ENCODE peak calls at places on chromosomes 1 and 21, in four cellular contexts. C, H, L and X are unnamed samples. For H3K4me1, the result is how much of the 10 kb centered on the place peaks cover.

GRCh38 chr1:202692959-202693555 is 17.2 kb downstream of the SYT2 start:
- DNase-seq in C (peak), H (peak), L (peak), X (peak)

GRCh38 chr1:193348126-193349045 is 162.0 kb upstream of the B3GALT2 start:
- DNase-seq in C (no peak), H (no peak), L (no peak), X (no peak)

GRCh38 chr1:44294588-44295007 is 60.5 kb downstream of the ERI3 start:
- DNase-seq in C (no peak), H (no peak), L (no peak), X (no peak)

GRCh38 chr1:156853761-156854160 is 5.2 kb downstream of the INSRR start:
- DNase-seq in C (no peak), H (no peak), L (no peak), X (no peak)

GRCh38 chr1:36160949-36161485 is 5.1 kb downstream of the MAP7D1 start:
- DNase-seq in C (no peak), H (peak), L (peak), X (no peak)

GRCh38 chr1:1842360-1843146 is 48.3 kb downstream of the GNB1 start:
- DNase-seq in C (no peak), H (no peak), L (no peak), X (no peak)

GRCh38 chr1:1510912-1511532 is 940 bp upstream of the ATAD3A start:
- DNase-seq in C (no peak), H (peak), L (no peak), X (no peak)

GRCh38 chr1:230145505-230145899 is 78.5 kb downstream of the GALNT2 start:
- DNase-seq in C (no peak), H (no peak), L (no peak), X (no peak)

GRCh38 chr1:230012093-230012393 is 55.0 kb upstream of the GALNT2 start:
- DNase-seq in C (no peak), H (no peak), L (no peak), X (no peak)

GRCh38 chr1:241499910-241500309 is 19.6 kb downstream of the FH start:
- DNase-seq in C (no peak), H (peak), L (no peak), X (no peak)

GRCh38 chr1:62337785-62338631 is 18.8 kb upstream of the KANK4 start:
- DNase-seq in C (no peak), H (no peak), L (no peak), X (no peak)

GRCh38 chr1:33005117-33005811 is 31.4 kb downstream of the AK2 start:
- DNase-seq in C (no peak), H (no peak), L (peak), X (peak)

GRCh38 chr1:35726814-35727433 is 8.2 kb upstream of the C1orf216 start:
- DNase-seq in C (no peak), H (peak), L (no peak), X (peak)

GRCh38 chr1:56798053-56798471 is 21.1 kb downstream of the FYB2 start:
- DNase-seq in C (no peak), H (no peak), L (no peak), X (peak)

GRCh38 chr1:18109058-18109755 is 1.6 kb downstream of the IGSF21 start:
- DNase-seq in C (no peak), H (no peak), L (no peak), X (no peak)

GRCh38 chr21:45302082-45303061 is 14.7 kb upstream of the POFUT2 start:
- DNase-seq in C (no peak), H (no peak), L (peak), X (no peak)

GRCh38 chr1:18723206-18723605 is 92.6 kb downstream of the PAX7 start:
- DNase-seq in C (no peak), H (no peak), L (no peak), X (no peak)

GRCh38 chr1:197783510-197783948 is 8.2 kb upstream of the DENND1B start:
- DNase-seq in C (no peak), H (peak), L (no peak), X (peak)

GRCh38 chr1:235943581-235944114 is 76.9 kb upstream of the LYST start:
- DNase-seq in C (no peak), H (peak), L (no peak), X (peak)

DNA sequence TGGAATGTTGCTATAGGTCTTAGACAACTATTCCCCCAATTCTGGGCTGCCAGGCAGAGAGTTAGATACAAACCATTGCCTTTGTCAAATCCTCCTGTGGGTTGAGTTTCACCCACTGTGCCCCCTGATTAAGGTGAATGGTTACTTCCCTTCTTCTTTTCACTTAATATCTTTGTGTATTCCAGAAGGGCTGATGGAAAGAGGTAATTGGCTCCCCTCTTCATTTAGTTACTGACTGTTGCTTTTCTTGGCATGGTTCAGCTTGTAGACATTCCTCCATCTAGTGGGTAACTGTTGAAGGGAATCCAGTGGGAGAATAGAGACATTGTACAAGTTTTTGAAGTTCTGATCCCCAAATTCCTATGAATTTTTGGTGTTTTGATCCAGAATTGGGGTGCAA is 43.8 kb upstream of the MACF1 start:
- DNase-seq in C (no peak), H (no peak), L (no peak), X (no peak)
- TF ChIP-seq CTCF in C (no peak), H (no peak), L (no peak), X (no peak)

GRCh38 chr1:226033599-226034390 is 28.7 kb upstream of the H3-3A start:
- DNase-seq in C (no peak), H (no peak), L (no peak), X (no peak)

GRCh38 chr1:226038661-226039060 is 23.9 kb upstream of the H3-3A start:
- DNase-seq in C (no peak), H (no peak), L (no peak), X (no peak)

GRCh38 chr1:226034482-226034881 is 28.0 kb upstream of the H3-3A start:
- DNase-seq in C (peak), H (peak), L (peak), X (peak)

GRCh38 chr1:226041419-226041818 is 21.1 kb upstream of the H3-3A start:
- DNase-seq in C (no peak), H (no peak), L (no peak), X (no peak)

DNA sequence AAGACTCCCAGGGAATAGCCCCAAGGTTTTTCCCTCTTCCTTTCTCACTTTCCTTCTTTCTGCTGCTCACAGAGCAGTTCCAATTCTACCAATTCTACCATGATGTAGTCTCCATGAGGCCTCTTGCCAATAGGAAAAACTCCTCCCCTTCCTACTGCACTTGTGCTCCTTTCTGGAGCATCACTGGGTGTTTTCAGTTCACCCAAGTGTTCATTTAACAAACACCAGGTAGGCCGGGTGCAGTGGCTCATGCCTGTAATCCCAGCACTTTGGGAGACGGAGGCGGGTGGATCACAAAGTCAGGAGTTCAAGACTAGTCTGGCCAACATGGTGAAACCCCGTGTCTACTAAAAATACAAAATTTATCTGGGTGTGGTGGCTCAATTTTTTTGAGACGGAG is 26.6 kb upstream of the H3-3A start:
- DNase-seq in C (no peak), H (no peak), L (no peak), X (no peak)
- H3K27ac ChIP-seq in C (no peak), H (no peak), L (no peak), X (no peak)

GRCh38 chr1:119783354-119784126 is 14.8 kb upstream of the HMGCS2 start:
- DNase-seq in C (no peak), H (peak), L (no peak), X (no peak)
- H3K4me1 ChIP-seq in C (under half), H (half or more), L (under half), X (under half)

GRCh38 chr1:40185951-40186864 is 25.0 kb downstream of the RLF start:
- DNase-seq in C (no peak), H (no peak), L (no peak), X (peak)

GRCh38 chr1:40184193-40184592 is 23.0 kb downstream of the RLF start:
- DNase-seq in C (no peak), H (no peak), L (no peak), X (no peak)

GRCh38 chr1:40179496-40180089 is 18.4 kb downstream of the RLF start:
- DNase-seq in C (no peak), H (no peak), L (no peak), X (no peak)

GRCh38 chr1:40187399-40187798 is 26.2 kb downstream of the RLF start:
- DNase-seq in C (no peak), H (no peak), L (no peak), X (no peak)

DNA sequence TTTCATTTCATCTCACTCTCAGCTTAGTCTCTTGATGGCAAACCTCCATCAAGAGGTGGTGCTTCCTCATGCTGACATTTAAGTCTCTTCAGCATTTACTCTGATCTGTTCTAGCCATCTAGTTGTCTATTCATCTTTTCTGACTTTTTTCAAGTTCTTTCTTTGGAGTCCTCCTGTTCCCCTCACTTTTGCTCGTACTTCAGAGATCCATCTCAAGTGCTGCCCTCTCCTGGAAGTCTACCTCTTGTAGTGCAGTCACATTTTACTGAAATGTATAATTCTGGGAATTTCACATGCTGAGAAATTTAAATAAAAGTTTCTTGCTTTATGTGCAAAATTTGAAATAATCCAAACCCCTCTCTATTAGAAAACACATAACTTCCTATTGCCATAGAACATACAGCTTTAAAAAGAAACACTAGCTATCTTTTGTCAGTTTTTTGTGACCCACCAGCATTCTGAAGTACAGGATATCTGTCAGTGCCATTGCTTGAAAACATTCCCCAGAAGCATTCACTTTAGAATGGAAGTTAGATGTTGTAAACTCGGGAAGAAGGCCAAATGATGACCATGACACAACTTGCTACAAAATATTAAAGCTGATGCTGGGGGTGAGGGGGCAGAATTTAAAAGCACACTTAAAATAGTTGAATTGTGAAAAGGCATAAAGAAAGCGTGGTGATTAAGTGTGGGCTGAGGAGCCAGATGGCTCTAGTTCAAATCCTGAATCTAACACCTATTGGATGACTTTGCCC is 21.9 kb downstream of the RLF start:
- DNase-seq in C (no peak), H (peak), L (no peak), X (no peak)
- TF ChIP-seq CTCF in C (no peak), H (peak), L (no peak), X (peak)

GRCh38 chr1:22567994-22568393 is 4.7 kb downstream of the EPHA8 start:
- DNase-seq in C (no peak), H (no peak), L (no peak), X (no peak)
- H3K27ac ChIP-seq in C (no peak), H (no peak), L (no peak), X (no peak)

GRCh38 chr1:23977187-23977853 is 2.8 kb downstream of the SRSF10 start:
- DNase-seq in C (no peak), H (no peak), L (no peak), X (no peak)

GRCh38 chr1:23979387-23980005 is 631 bp downstream of the SRSF10 start:
- DNase-seq in C (no peak), H (no peak), L (no peak), X (no peak)

GRCh38 chr1:23980006-23980724 is at the start of gene SRSF10:
- DNase-seq in C (peak), H (peak), L (peak), X (peak)

GRCh38 chr1:23978825-23979224 is 1.3 kb downstream of the SRSF10 start:
- DNase-seq in C (no peak), H (no peak), L (no peak), X (no peak)

GRCh38 chr1:23977854-23978191 is 2.3 kb downstream of the SRSF10 start:
- DNase-seq in C (no peak), H (peak), L (no peak), X (no peak)
- H3K4me1 ChIP-seq in C (under half), H (under half), L (half or more), X (under half)

DNA sequence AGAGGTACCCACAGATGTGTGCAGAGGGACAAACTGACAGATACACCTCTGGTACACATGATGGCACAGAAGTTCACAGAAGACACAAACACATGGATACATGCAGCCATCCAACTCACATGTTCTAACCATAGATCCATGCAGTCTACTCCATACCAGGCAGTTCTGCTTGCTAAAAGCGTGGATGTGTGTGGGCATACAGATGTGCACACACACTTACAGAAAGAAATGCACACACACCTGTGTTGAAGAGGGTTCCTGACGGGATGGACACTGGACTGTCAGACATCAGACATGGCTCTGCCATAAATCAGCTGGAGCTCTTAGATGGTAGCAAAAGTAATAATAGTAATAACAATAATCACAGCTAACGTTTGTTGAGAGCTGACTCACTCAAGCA is 6.8 kb downstream of the CD52 start:
- DNase-seq in C (no peak), H (no peak), L (no peak), X (no peak)
- TF ChIP-seq CTCF in C (no peak), H (no peak), L (no peak), X (no peak)

DNA sequence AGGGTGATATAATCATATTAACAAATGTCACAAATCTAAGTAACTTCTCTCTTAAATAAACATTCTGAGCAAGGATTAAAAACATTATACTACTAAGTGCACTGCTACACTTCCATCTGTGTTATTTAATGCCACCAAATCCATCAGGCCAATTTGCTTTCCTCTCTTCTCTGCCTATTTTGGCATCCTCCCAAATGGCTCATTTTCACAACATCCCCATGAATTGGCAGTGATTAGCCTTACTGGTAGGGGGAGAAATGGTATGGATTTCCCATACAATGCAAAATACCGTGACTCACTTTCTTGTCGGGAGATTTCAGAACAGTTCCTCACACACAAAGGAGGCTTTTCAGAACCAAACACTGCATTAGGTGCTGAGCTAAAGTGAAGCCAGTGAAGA is 195.7 kb downstream of the MIS18A start:
- DNase-seq in C (no peak), H (no peak), L (no peak), X (no peak)
- H3K27ac ChIP-seq in C (no peak), H (no peak), L (no peak), X (no peak)

DNA sequence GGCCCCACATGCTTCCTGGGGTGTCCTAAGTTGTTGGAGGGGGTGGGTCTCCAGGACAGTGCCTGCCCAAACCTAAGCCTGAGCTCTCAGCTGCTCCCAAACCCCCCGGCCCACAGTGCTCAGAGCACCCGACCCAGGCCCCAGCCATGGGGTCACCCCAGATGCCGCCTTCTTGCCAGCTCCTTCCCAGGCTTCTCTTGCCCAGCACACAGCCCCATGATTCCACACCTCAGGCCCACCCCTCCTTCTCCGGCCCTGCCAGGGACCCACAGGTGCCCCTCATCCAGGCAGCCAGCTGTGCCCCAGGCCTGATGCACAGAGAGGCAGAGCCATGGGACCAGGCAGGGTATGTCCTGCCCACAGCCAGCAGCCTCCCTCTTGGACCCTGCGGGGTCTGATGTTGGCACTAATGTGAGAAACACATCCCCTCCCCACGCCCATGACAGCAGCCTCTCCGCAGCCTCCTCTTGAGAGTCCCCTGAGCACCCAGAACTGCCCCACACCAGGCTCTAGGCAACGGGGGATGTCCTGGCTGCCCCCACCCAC is 4.9 kb downstream of the WNT9A start:
- DNase-seq in C (peak), H (no peak), L (peak), X (no peak)
- H3K4me1 ChIP-seq in C (under half), H (under half), L (under half), X (under half)